ENCODE peak calls at places on chromosomes 7 and 10, in four cellular contexts. V, J, B and P are unnamed samples.

GRCh38 chr7:116258734-116259133 is 48.4 kb downstream of the TES start:
- DNase-seq in V (peak; percentile 67), J (peak; percentile 73), B (peak; percentile 33), P (peak; percentile 89)

GRCh38 chr10:133008736-133009135 is 66.4 kb upstream of the CFAP46 start:
- DNase-seq in V (no peak), J (no peak), B (no peak), P (no peak)

GRCh38 chr7:86900886-86901285 is 158.6 kb downstream of the ELAPOR2 start:
- DNase-seq in V (no peak), J (no peak), B (no peak), P (no peak)

GRCh38 chr7:157788573-157788972 is 451.8 kb downstream of the DNAJB6 start:
- DNase-seq in V (no peak), J (no peak), B (no peak), P (no peak)

GRCh38 chr10:21518629-21519321 is 6.7 kb downstream of the SKIDA1 start:
- DNase-seq in V (peak; percentile 52), J (peak; percentile 73), B (no peak), P (peak; percentile 40)

GRCh38 chr7:35716038-35716803 is 21.3 kb upstream of the HERPUD2 start:
- DNase-seq in V (no peak), J (peak; percentile 41), B (no peak), P (peak; percentile 60)

GRCh38 chr7:80277434-80278427 is 143.1 kb downstream of the GNAI1 start:
- DNase-seq in V (peak; percentile 57), J (peak; percentile 90), B (no peak), P (peak; percentile 30)

GRCh38 chr7:156764016-156764669 is 123.6 kb downstream of the RNF32 start:
- DNase-seq in V (peak; percentile 89), J (peak; percentile 81), B (peak; percentile 22), P (peak; percentile 84)

GRCh38 chr10:26721561-26721960 is 24.1 kb downstream of the PDSS1 start:
- DNase-seq in V (no peak), J (no peak), B (no peak), P (no peak)

GRCh38 chr7:11212816-11213215 is 239.1 kb downstream of the PHF14 start:
- DNase-seq in V (no peak), J (peak; percentile 77), B (no peak), P (peak; percentile 66)

GRCh38 chr10:32159264-32159663 is 103.0 kb upstream of the KIF5B start:
- DNase-seq in V (no peak), J (no peak), B (no peak), P (no peak)

GRCh38 chr7:2719007-2719406 is 31.0 kb downstream of the AMZ1 start:
- DNase-seq in V (no peak), J (no peak), B (no peak), P (peak; percentile 20)

GRCh38 chr10:97319671-97320479 is 804 bp downstream of the FRAT1 start:
- DNase-seq in V (peak; percentile 73), J (peak; percentile 56), B (no peak), P (peak; percentile 51)

GRCh38 chr10:22657028-22657427 is 57.4 kb downstream of the PIP4K2A start:
- DNase-seq in V (no peak), J (no peak), B (no peak), P (no peak)

GRCh38 chr10:72318383-72319262 is 36.1 kb downstream of the DNAJB12 start:
- DNase-seq in V (peak; percentile 9), J (no peak), B (no peak), P (no peak)

GRCh38 chr10:87054373-87055295 is 34.5 kb downstream of the FAM25A start:
- DNase-seq in V (peak; percentile 24), J (peak; percentile 89), B (no peak), P (peak; percentile 39)

GRCh38 chr7:5394264-5395105 is 29.1 kb downstream of the TNRC18 start:
- DNase-seq in V (peak; percentile 2), J (no peak), B (no peak), P (no peak)

GRCh38 chr7:33874943-33875342 is 30.4 kb upstream of the BMPER start:
- DNase-seq in V (no peak), J (peak; percentile 46), B (peak; percentile 55), P (peak; percentile 49)

GRCh38 chr7:117645456-117646181 is 165.8 kb downstream of the CFTR start:
- DNase-seq in V (no peak), J (peak; percentile 51), B (no peak), P (peak; percentile 59)

GRCh38 chr10:125985557-125986246 is 89.3 kb downstream of the FANK1 start:
- DNase-seq in V (no peak), J (no peak), B (no peak), P (no peak)

GRCh38 chr7:327305-327931 is 37.4 kb downstream of the FOXL3 start:
- DNase-seq in V (no peak), J (no peak), B (no peak), P (no peak)

GRCh38 chr7:84245831-84246230 is 51.2 kb upstream of the SEMA3A start:
- DNase-seq in V (no peak), J (no peak), B (no peak), P (no peak)

GRCh38 chr10:90675621-90676020 is 182.2 kb downstream of the HTR7 start:
- DNase-seq in V (no peak), J (peak; percentile 24), B (no peak), P (peak; percentile 22)

GRCh38 chr10:73758704-73759511 is 14.7 kb downstream of the SEC24C start:
- DNase-seq in V (no peak), J (peak; percentile 15), B (no peak), P (no peak)

GRCh38 chr10:68284597-68284996 is 47.3 kb upstream of the HNRNPH3 start:
- DNase-seq in V (no peak), J (no peak), B (no peak), P (no peak)

GRCh38 chr10:32446701-32447406 is 914 bp downstream of the CCDC7 start:
- DNase-seq in V (peak; percentile 15), J (peak; percentile 5), B (no peak), P (peak; percentile 53)

GRCh38 chr10:32141018-32141807 is 85.0 kb upstream of the KIF5B start:
- DNase-seq in V (no peak), J (peak; percentile 32), B (no peak), P (no peak)

GRCh38 chr10:131142446-131143380 is 168.8 kb downstream of the TCERG1L start:
- DNase-seq in V (no peak), J (no peak), B (no peak), P (no peak)

GRCh38 chr10:95391164-95391563 is 100.4 kb upstream of the PDLIM1 start:
- DNase-seq in V (no peak), J (no peak), B (no peak), P (no peak)

GRCh38 chr10:122671355-122671754 is 28.3 kb downstream of the C10orf120 start:
- DNase-seq in V (no peak), J (no peak), B (no peak), P (no peak)

GRCh38 chr7:51369746-51370145 is 53.1 kb upstream of the COBL start:
- DNase-seq in V (peak; percentile 51), J (no peak), B (no peak), P (peak; percentile 28)

GRCh38 chr10:30430544-30431298 is 3.3 kb upstream of the MAP3K8 start:
- DNase-seq in V (no peak), J (no peak), B (no peak), P (peak; percentile 17)

GRCh38 chr10:79374312-79375191 is 27.3 kb downstream of the PPIF start:
- DNase-seq in V (peak; percentile 90), J (peak; percentile 68), B (peak; percentile 84), P (peak; percentile 91)

GRCh38 chr10:78830062-78830974 is 238.4 kb upstream of the ZMIZ1 start:
- DNase-seq in V (no peak), J (peak; percentile 26), B (no peak), P (peak; percentile 12)

GRCh38 chr7:99021941-99022560 is 121.9 kb downstream of the SMURF1 start:
- DNase-seq in V (no peak), J (no peak), B (no peak), P (no peak)

GRCh38 chr10:100781145-100781665 is 35.8 kb downstream of the PAX2 start:
- DNase-seq in V (no peak), J (no peak), B (no peak), P (no peak)

DNA sequence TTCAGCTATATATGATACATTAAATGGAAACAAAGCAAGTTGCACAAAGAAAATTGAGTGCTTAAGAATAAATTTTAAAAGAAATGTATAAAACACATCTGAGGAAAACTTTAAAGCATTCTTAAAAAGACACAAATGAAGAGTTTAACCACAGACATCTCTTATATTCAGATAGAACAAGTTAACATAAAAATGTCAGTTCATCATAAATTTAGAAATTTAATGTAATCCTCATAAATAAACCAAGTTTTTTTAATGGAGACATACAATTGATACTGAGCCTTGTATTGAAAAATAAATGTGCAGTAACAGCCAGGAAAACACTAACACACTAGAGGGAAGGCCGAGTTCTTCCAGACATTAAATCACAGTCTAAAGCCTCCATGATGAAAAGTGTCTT is 243.9 kb upstream of the MKLN1 start:
- DNase-seq in V (no peak), J (no peak), B (no peak), P (no peak)
- H3K4me1 ChIP-seq in V (no peaks in the 10 kb centered on the region), J (no peaks in the 10 kb centered on the region), B (peaks cover 3% of the 10 kb centered on the region), P (peaks cover 7% of the 10 kb centered on the region)

GRCh38 chr7:101879565-101879964 is 62.1 kb downstream of the CUX1 start:
- DNase-seq in V (no peak), J (no peak), B (no peak), P (no peak)

GRCh38 chr7:101877882-101878591 is 60.6 kb downstream of the CUX1 start:
- DNase-seq in V (no peak), J (no peak), B (no peak), P (no peak)

GRCh38 chr7:101878938-101879337 is 61.5 kb downstream of the CUX1 start:
- DNase-seq in V (no peak), J (no peak), B (no peak), P (no peak)

GRCh38 chr7:101882595-101883564 is 65.5 kb downstream of the CUX1 start:
- DNase-seq in V (peak; percentile 94), J (peak; percentile 100), B (peak; percentile 98), P (peak; percentile 99)

GRCh38 chr7:101880536-101881443 is 63.4 kb downstream of the CUX1 start:
- DNase-seq in V (no peak), J (peak; percentile 75), B (peak; percentile 85), P (peak; percentile 41)
- H3K4me1 ChIP-seq in V (peaks cover 46% of the 10 kb centered on the region), J (peaks cover 22% of the 10 kb centered on the region), B (peaks cover 12% of the 10 kb centered on the region), P (peaks cover 26% of the 10 kb centered on the region)

DNA sequence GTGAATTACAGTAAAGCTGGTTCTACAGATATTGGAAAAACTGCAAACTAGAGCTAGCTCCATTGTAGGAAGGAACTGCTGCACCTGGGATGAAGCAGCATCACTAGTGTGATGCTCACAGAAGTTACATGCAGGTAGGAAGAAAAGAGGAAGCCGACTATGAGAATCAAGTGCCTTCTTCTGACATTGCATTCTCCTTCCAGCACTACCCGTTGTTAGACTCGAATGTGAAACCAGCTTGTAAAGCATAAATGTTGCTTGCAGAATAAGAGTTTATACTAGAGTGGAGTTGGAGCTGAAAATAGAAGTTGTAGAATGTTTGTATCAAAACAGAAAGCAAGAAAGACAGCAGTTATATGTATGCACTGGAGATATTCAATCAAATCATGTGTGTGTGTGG is 49.9 kb downstream of the TRIM24 start:
- DNase-seq in V (no peak), J (no peak), B (no peak), P (no peak)
- H3K4me1 ChIP-seq in V (peaks cover 7% of the 10 kb centered on the region), J (no peaks in the 10 kb centered on the region), B (no peaks in the 10 kb centered on the region), P (no peaks in the 10 kb centered on the region)

DNA sequence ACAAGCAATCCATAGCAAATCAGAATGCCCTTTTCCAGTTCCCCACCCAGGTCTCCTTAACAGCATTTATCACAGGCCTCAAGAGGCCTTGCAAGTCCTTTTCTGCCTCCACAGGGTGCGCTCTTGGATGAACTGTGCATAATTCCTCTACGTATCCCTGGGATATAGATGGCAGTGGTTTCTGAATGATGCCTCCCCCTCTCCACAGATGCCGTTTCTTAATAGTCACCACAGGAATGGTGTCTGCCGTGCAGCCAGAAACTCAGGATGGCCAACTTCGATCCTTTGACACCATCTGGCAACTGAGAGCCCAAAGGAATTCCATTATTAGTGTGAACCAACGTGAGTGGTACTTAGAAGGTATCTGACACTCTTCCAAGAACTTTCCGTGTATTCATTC is 43.1 kb downstream of the JAZF1 start:
- DNase-seq in V (no peak), J (no peak), B (no peak), P (no peak)
- H3K4me1 ChIP-seq in V (peaks cover 10% of the 10 kb centered on the region), J (peaks cover 6% of the 10 kb centered on the region), B (peaks cover 34% of the 10 kb centered on the region), P (peaks cover 19% of the 10 kb centered on the region)